ENCODE peak calls at places on chromosomes 11 and 22, in ten cellular contexts. One of them, this sample, is unnamed. For H3K4me1, the result is how much of the 10 kb centered on the place peaks cover.

GRCh38 chr11:78138281-78138680 is 1.1 kb downstream of the ALG8 start:
- DNase-seq in neural progenitor cell: no peak
- DNase-seq in aorta: no peak
- DNase-seq in cardiac muscle cell: no peak
- DNase-seq in Peyer's patch: no peak
- DNase-seq in PC-9: no peak
- DNase-seq in mesenchymal stem cell: no peak
- DNase-seq in CD8-positive, alpha-beta memory T cell: no peak
- DNase-seq in body of pancreas: no peak
- DNase-seq in GM23248: peak
- DNase-seq in this sample: no peak

GRCh38 chr11:116379185-116379828 is 393.5 kb downstream of the BUD13 start:
- DNase-seq in neural progenitor cell: peak
- DNase-seq in aorta: no peak
- DNase-seq in cardiac muscle cell: peak
- DNase-seq in Peyer's patch: no peak
- DNase-seq in PC-9: peak
- DNase-seq in mesenchymal stem cell: peak
- DNase-seq in CD8-positive, alpha-beta memory T cell: no peak
- DNase-seq in body of pancreas: peak
- DNase-seq in GM23248: peak
- DNase-seq in this sample: peak

GRCh38 chr11:7444582-7444981 is 40.7 kb upstream of the OLFML1 start:
- DNase-seq in neural progenitor cell: peak
- DNase-seq in aorta: no peak
- DNase-seq in cardiac muscle cell: peak
- DNase-seq in Peyer's patch: no peak
- DNase-seq in PC-9: no peak
- DNase-seq in mesenchymal stem cell: no peak
- DNase-seq in CD8-positive, alpha-beta memory T cell: no peak
- DNase-seq in body of pancreas: no peak
- DNase-seq in GM23248: no peak
- DNase-seq in this sample: no peak

GRCh38 chr11:1763796-1764661 is at the start of gene CTSD:
- DNase-seq in neural progenitor cell: peak
- DNase-seq in aorta: peak
- DNase-seq in cardiac muscle cell: peak
- DNase-seq in Peyer's patch: peak
- DNase-seq in PC-9: peak
- DNase-seq in mesenchymal stem cell: peak
- DNase-seq in CD8-positive, alpha-beta memory T cell: peak
- DNase-seq in body of pancreas: peak
- DNase-seq in GM23248: peak
- DNase-seq in this sample: peak

GRCh38 chr22:29083576-29084566 is 11.0 kb downstream of the KREMEN1 start:
- DNase-seq in neural progenitor cell: no peak
- DNase-seq in aorta: peak
- DNase-seq in cardiac muscle cell: peak
- DNase-seq in Peyer's patch: no peak
- DNase-seq in PC-9: no peak
- DNase-seq in mesenchymal stem cell: peak
- DNase-seq in CD8-positive, alpha-beta memory T cell: no peak
- DNase-seq in body of pancreas: no peak
- DNase-seq in GM23248: no peak
- DNase-seq in this sample: peak

GRCh38 chr22:50436134-50436830 is 38.6 kb downstream of the SBF1 start:
- DNase-seq in neural progenitor cell: no peak
- DNase-seq in aorta: no peak
- DNase-seq in cardiac muscle cell: no peak
- DNase-seq in Peyer's patch: no peak
- DNase-seq in PC-9: no peak
- DNase-seq in mesenchymal stem cell: no peak
- DNase-seq in CD8-positive, alpha-beta memory T cell: no peak
- DNase-seq in body of pancreas: peak
- DNase-seq in GM23248: no peak
- DNase-seq in this sample: no peak

GRCh38 chr11:1336836-1337646 is 27.6 kb upstream of the TOLLIP start:
- DNase-seq in neural progenitor cell: peak
- DNase-seq in aorta: peak
- DNase-seq in cardiac muscle cell: no peak
- DNase-seq in Peyer's patch: no peak
- DNase-seq in PC-9: no peak
- DNase-seq in mesenchymal stem cell: no peak
- DNase-seq in CD8-positive, alpha-beta memory T cell: peak
- DNase-seq in body of pancreas: no peak
- DNase-seq in GM23248: peak
- DNase-seq in this sample: no peak

GRCh38 chr11:118006153-118006534 is 19.9 kb downstream of the IL10RA start:
- DNase-seq in neural progenitor cell: no peak
- DNase-seq in aorta: no peak
- DNase-seq in cardiac muscle cell: peak
- DNase-seq in Peyer's patch: no peak
- DNase-seq in PC-9: no peak
- DNase-seq in mesenchymal stem cell: no peak
- DNase-seq in CD8-positive, alpha-beta memory T cell: no peak
- DNase-seq in body of pancreas: no peak
- DNase-seq in GM23248: no peak
- DNase-seq in this sample: no peak

DNA sequence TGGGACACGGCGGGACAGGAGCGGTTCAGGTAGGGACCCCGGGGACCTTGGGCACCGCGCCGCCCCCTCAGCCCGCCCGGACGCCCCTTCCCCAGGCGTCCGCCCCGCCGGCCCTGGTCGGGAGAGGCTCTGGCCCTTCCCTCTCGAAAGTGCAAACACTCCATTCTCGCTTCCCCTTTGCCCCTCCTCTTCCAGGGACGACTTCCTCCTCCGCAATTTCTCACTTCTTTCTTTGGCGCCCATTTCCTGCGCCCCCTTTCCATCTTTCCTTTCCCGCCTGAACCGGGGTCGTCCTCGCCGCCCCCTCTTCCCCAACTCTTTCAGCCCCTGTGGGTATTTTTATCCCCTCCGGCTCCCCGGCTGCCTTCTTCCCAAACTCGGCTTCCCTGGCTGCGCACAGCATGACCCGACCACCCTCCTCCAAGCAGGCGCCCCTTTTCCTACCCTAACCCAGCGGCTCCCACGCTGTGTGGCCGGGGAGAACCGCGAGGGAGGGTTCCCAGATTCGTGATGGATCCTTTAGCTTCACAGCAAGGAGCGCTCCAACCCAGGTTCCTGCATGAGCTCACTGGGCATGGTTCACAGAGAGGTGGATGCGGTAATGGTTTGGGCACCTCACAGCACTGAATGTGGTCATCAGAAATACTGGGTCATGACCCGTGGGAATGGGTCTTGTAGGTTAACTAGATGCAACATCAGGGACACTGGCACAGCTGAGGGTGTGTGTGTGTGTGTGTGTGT is 689 bp downstream of the RAB39A start:
- DNase-seq in neural progenitor cell: peak
- DNase-seq in aorta: peak
- DNase-seq in cardiac muscle cell: no peak
- DNase-seq in Peyer's patch: no peak
- DNase-seq in PC-9: no peak
- DNase-seq in mesenchymal stem cell: no peak
- DNase-seq in CD8-positive, alpha-beta memory T cell: no peak
- DNase-seq in body of pancreas: no peak
- DNase-seq in GM23248: no peak
- DNase-seq in this sample: peak
- H3K4me1 ChIP-seq in neural progenitor cell: under half
- H3K4me1 ChIP-seq in aorta: under half
- H3K4me1 ChIP-seq in cardiac muscle cell: under half
- H3K4me1 ChIP-seq in Peyer's patch: under half
- H3K4me1 ChIP-seq in PC-9: under half
- H3K4me1 ChIP-seq in mesenchymal stem cell: under half
- H3K4me1 ChIP-seq in CD8-positive, alpha-beta memory T cell: under half
- H3K4me1 ChIP-seq in body of pancreas: under half
- H3K4me1 ChIP-seq in GM23248: under half
- H3K4me1 ChIP-seq in this sample: under half

GRCh38 chr22:35380537-35381423 is at the start of gene HMOX1:
- DNase-seq in neural progenitor cell: peak
- DNase-seq in aorta: peak
- DNase-seq in cardiac muscle cell: peak
- DNase-seq in Peyer's patch: peak
- DNase-seq in PC-9: peak
- DNase-seq in mesenchymal stem cell: peak
- DNase-seq in CD8-positive, alpha-beta memory T cell: peak
- DNase-seq in body of pancreas: peak
- DNase-seq in GM23248: peak
- DNase-seq in this sample: peak
- H3K27ac ChIP-seq in neural progenitor cell: no peak
- H3K27ac ChIP-seq in aorta: peak
- H3K27ac ChIP-seq in cardiac muscle cell: no peak
- H3K27ac ChIP-seq in Peyer's patch: peak
- H3K27ac ChIP-seq in PC-9: peak
- H3K27ac ChIP-seq in mesenchymal stem cell: no peak
- H3K27ac ChIP-seq in CD8-positive, alpha-beta memory T cell: no peak
- H3K27ac ChIP-seq in body of pancreas: peak
- H3K27ac ChIP-seq in GM23248: peak
- H3K27ac ChIP-seq in this sample: peak

DNA sequence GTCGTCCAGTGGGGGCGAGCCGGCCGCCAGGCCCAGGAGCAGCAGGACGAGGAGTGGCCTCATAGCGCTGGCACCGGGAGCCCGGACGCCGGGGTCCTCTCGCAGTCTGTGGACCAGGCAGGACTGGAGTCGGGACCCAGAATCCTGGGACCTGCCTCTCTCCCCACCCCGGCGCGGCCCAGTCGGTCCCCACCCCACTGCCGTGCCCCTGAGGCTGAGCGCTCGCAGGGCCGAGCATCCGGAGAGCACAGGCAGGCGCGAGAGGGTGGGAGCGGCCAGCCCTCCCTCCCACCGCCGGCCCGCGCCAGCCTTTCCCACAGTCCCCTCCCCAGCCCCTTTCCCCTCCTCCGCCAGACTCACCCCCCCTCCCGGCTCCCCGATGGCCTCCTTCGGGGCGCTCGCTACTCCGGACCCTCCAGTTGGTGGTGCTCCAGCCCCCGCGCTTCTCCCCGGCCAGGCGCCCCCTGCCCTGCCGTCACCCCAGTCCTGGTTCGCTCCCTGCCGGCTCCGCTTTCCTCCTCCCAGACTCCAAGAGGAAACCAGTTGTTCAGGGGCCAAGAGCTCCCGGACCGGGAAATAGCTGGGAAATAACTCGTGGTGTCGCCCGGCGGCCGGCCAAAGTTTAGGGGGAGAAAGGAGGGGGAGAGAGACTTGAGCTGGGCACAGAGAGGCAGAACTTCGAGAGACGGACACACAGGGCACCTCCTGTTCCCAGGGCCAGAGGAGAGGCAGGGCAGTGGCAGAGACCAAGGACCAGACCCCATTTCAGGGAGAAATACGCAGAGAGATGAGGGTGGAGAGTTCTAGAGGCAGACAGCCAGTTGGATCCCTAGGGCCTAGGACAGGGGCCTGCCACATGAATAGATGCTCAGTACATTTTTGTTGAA is at the start of gene C1QTNF5:
- DNase-seq in neural progenitor cell: peak
- DNase-seq in aorta: peak
- DNase-seq in cardiac muscle cell: peak
- DNase-seq in Peyer's patch: no peak
- DNase-seq in PC-9: no peak
- DNase-seq in mesenchymal stem cell: peak
- DNase-seq in CD8-positive, alpha-beta memory T cell: no peak
- DNase-seq in body of pancreas: peak
- DNase-seq in GM23248: peak
- DNase-seq in this sample: peak
- H3K4me3 ChIP-seq in neural progenitor cell: peak
- H3K4me3 ChIP-seq in aorta: peak
- H3K4me3 ChIP-seq in cardiac muscle cell: peak
- H3K4me3 ChIP-seq in Peyer's patch: peak
- H3K4me3 ChIP-seq in PC-9: no peak
- H3K4me3 ChIP-seq in mesenchymal stem cell: peak
- H3K4me3 ChIP-seq in CD8-positive, alpha-beta memory T cell: no peak
- H3K4me3 ChIP-seq in body of pancreas: no peak
- H3K4me3 ChIP-seq in GM23248: peak
- H3K4me3 ChIP-seq in this sample: peak

DNA sequence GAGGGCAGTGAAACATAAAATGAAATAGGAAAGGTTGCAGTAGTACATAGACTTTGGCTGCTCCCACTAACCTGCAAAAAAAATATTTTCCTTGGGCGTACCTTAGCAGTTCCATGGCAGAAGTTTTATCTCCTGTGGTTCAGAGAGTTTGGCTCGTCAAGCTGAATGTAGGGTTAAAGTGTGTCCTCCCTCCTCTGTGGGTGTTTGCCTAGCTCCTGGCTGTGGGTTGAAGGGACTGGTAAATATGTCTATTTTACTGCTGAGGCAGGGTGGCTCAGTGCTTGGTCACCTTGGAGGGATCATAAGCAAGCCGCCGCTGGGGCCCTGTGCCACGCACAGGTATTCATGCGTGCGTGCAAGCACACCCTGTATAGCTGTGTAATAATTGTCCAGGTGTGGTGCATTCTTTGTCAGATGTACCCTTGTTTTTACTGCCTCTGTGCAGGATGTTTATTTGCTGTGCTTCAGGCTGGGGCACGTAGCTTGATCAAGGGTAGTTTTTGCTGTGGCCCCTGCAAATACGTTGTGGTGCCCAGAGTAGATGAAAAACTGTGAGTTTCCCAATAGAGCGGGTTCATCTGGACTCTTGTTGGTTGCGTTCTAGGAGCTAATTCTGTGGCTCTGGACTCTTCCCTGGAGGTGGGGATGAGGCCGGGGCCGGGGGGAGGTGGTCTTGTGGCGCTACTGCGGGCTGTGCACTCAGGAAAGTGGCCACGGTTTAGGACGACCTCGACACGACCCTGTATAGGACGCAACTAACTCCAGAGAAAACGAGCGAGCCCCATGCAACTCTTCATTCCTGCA is 734 bp upstream of the SORL1 start:
- DNase-seq in neural progenitor cell: no peak
- DNase-seq in aorta: no peak
- DNase-seq in cardiac muscle cell: no peak
- DNase-seq in Peyer's patch: peak
- DNase-seq in PC-9: no peak
- DNase-seq in mesenchymal stem cell: no peak
- DNase-seq in CD8-positive, alpha-beta memory T cell: no peak
- DNase-seq in body of pancreas: peak
- DNase-seq in GM23248: no peak
- DNase-seq in this sample: no peak
- H3K4me1 ChIP-seq in neural progenitor cell: under half
- H3K4me1 ChIP-seq in aorta: under half
- H3K4me1 ChIP-seq in cardiac muscle cell: under half
- H3K4me1 ChIP-seq in Peyer's patch: under half
- H3K4me1 ChIP-seq in PC-9: under half
- H3K4me1 ChIP-seq in mesenchymal stem cell: under half
- H3K4me1 ChIP-seq in CD8-positive, alpha-beta memory T cell: half or more
- H3K4me1 ChIP-seq in body of pancreas: under half
- H3K4me1 ChIP-seq in GM23248: under half
- H3K4me1 ChIP-seq in this sample: under half

GRCh38 chr11:68838572-68838964 is 3.1 kb downstream of the CPT1A start:
- DNase-seq in neural progenitor cell: no peak
- DNase-seq in aorta: peak
- DNase-seq in cardiac muscle cell: peak
- DNase-seq in Peyer's patch: peak
- DNase-seq in PC-9: no peak
- DNase-seq in mesenchymal stem cell: peak
- DNase-seq in CD8-positive, alpha-beta memory T cell: no peak
- DNase-seq in body of pancreas: peak
- DNase-seq in GM23248: peak
- DNase-seq in this sample: no peak
- H3K27ac ChIP-seq in neural progenitor cell: no peak
- H3K27ac ChIP-seq in aorta: peak
- H3K27ac ChIP-seq in cardiac muscle cell: peak
- H3K27ac ChIP-seq in Peyer's patch: peak
- H3K27ac ChIP-seq in PC-9: peak
- H3K27ac ChIP-seq in mesenchymal stem cell: peak
- H3K27ac ChIP-seq in CD8-positive, alpha-beta memory T cell: peak
- H3K27ac ChIP-seq in body of pancreas: peak
- H3K27ac ChIP-seq in GM23248: peak
- H3K27ac ChIP-seq in this sample: peak

This sample was measured in SJCRH30.